ENCODE peak calls at places on chromosome X, in seven cellular contexts. B, A, M, U, J, G and F are unnamed samples.

GRCh38 chrX:74606799-74607198 is 7.6 kb downstream of the RLIM start:
- DNase-seq in B (no peak), A (no peak), M (no peak), U (no peak), J (no peak), G (no peak), F (no peak)

GRCh38 chrX:29397506-29397905 is 810.3 kb downstream of the IL1RAPL1 start:
- DNase-seq in B (peak), A (no peak), M (no peak), U (peak), J (peak), G (no peak), F (no peak)

GRCh38 chrX:12138366-12139313 is at the start of gene FRMPD4:
- DNase-seq in B (peak), A (peak), M (peak), U (peak), J (no peak), G (no peak), F (peak)

GRCh38 chrX:26922278-26922677 is 540.9 kb downstream of the PPP4R3C start:
- DNase-seq in B (no peak), A (no peak), M (no peak), U (no peak), J (peak), G (no peak), F (peak)

GRCh38 chrX:2609431-2610238 is 81.5 kb upstream of the CD99 start:
- DNase-seq in B (peak), A (no peak), M (no peak), U (peak), J (peak), G (no peak), F (peak)

GRCh38 chrX:43868791-43869190 is 13.5 kb downstream of the MAOB start:
- DNase-seq in B (peak), A (no peak), M (no peak), U (no peak), J (no peak), G (no peak), F (peak)

GRCh38 chrX:21408776-21409175 is 34.6 kb downstream of the CNKSR2 start:
- DNase-seq in B (no peak), A (no peak), M (no peak), U (no peak), J (no peak), G (no peak), F (no peak)

GRCh38 chrX:94178145-94178790 is 504.3 kb downstream of the FAM133A start:
- DNase-seq in B (no peak), A (no peak), M (no peak), U (no peak), J (peak), G (no peak), F (peak)

GRCh38 chrX:46602468-46603102 is 29.0 kb downstream of the CHST7 start:
- DNase-seq in B (no peak), A (no peak), M (no peak), U (no peak), J (no peak), G (no peak), F (no peak)

GRCh38 chrX:29143356-29143755 is 556.1 kb downstream of the IL1RAPL1 start:
- DNase-seq in B (peak), A (no peak), M (no peak), U (no peak), J (peak), G (no peak), F (no peak)

GRCh38 chrX:149818652-149819051 is 36.9 kb downstream of the MAGEA9 start:
- DNase-seq in B (no peak), A (no peak), M (no peak), U (no peak), J (no peak), G (no peak), F (no peak)

GRCh38 chrX:101550362-101550761 is at the start of gene ARMCX1:
- DNase-seq in B (peak), A (peak), M (peak), U (peak), J (peak), G (peak), F (peak)

GRCh38 chrX:96389314-96390048 is 295.2 kb upstream of the DIAPH2 start:
- DNase-seq in B (peak), A (no peak), M (no peak), U (no peak), J (no peak), G (no peak), F (peak)

GRCh38 chrX:103376118-103376978 is at the start of gene BEX3:
- DNase-seq in B (peak), A (no peak), M (peak), U (peak), J (peak), G (peak), F (no peak)

GRCh38 chrX:14902536-14902935 is 29.3 kb downstream of the MOSPD2 start:
- DNase-seq in B (no peak), A (no peak), M (no peak), U (no peak), J (no peak), G (no peak), F (no peak)

GRCh38 chrX:115642895-115643530 is 82.0 kb downstream of the PLS3 start:
- DNase-seq in B (peak), A (peak), M (no peak), U (peak), J (peak), G (no peak), F (peak)

GRCh38 chrX:130615941-130616340 is 214.2 kb downstream of the RBMX2 start:
- DNase-seq in B (no peak), A (no peak), M (no peak), U (no peak), J (no peak), G (no peak), F (no peak)

GRCh38 chrX:70166601-70167590 is 10.4 kb upstream of the DGAT2L6 start:
- DNase-seq in B (peak), A (no peak), M (no peak), U (peak), J (peak), G (no peak), F (no peak)

GRCh38 chrX:7059214-7059838 is 88.2 kb upstream of the STS start:
- DNase-seq in B (no peak), A (no peak), M (no peak), U (no peak), J (no peak), G (no peak), F (no peak)

GRCh38 chrX:100654256-100654655 is 10.3 kb downstream of the SRPX2 start:
- DNase-seq in B (peak), A (no peak), M (peak), U (peak), J (peak), G (no peak), F (peak)

GRCh38 chrX:139091878-139092277 is 380.4 kb upstream of the FGF13 start:
- DNase-seq in B (no peak), A (no peak), M (no peak), U (no peak), J (no peak), G (no peak), F (no peak)

GRCh38 chrX:114038358-114038757 is 545.5 kb upstream of the HTR2C start:
- DNase-seq in B (no peak), A (no peak), M (no peak), U (peak), J (no peak), G (no peak), F (no peak)

DNA sequence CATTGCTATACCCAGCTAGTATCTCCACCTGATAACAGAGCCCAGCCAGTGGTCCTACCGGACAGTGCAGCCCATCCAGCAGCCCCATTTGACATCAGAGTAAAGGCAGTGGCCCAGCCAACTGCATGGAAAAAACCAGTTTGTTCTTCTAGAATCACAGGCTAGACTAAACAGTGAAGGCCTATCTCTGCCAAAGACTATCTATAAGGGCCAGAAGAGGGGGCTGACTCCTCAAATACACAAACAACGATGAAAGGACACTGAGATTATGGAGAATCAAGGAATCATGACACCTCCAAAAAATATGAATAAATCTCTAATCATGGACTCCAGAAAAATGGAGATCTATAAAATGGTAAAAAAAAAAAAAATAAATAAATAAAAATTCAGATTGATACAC is 546.4 kb upstream of the HTR2C start:
- DNase-seq in B (no peak), A (no peak), M (no peak), U (peak), J (no peak), G (no peak), F (no peak)
- H3K9ac ChIP-seq in B (no peak), A (no peak), M (no peak), U (no peak), J (no peak), G (no peak), F (no peak)

GRCh38 chrX:37652053-37652452 is 33.5 kb upstream of the XK start:
- DNase-seq in B (no peak), A (no peak), M (peak), U (peak), J (no peak), G (no peak), F (no peak)
- H2AK5ac ChIP-seq in B (no peak), A (no peak), M (no peak), U (no peak), J (no peak), G (no peak), F (no peak)

GRCh38 chrX:118751950-118752783 is 24.8 kb downstream of the IL13RA1 start:
- DNase-seq in B (no peak), A (no peak), M (no peak), U (no peak), J (no peak), G (no peak), F (no peak)
- H3K9ac ChIP-seq in B (no peak), A (no peak), M (no peak), U (no peak), J (no peak), G (no peak), F (no peak)

GRCh38 chrX:24594531-24594930 is 52.6 kb downstream of the PCYT1B start:
- DNase-seq in B (no peak), A (no peak), M (no peak), U (no peak), J (no peak), G (no peak), F (no peak)
- H2AK5ac ChIP-seq in B (no peak), A (no peak), M (no peak), U (no peak), J (no peak), G (no peak), F (no peak)